ENCODE peak calls at places on chromosomes 13 and 19, in five cellular contexts. C is cardiac fibroblast, P is fibroblast of pulmonary artery, S is heart right ventricle, V is kidney. N is an unnamed sample.

GRCh38 chr13:110593430-110594130 is 21.8 kb upstream of the NAXD start:
- DNase-seq in S (no peak), C (peak), V (no peak), P (peak), N (peak)

GRCh38 chr19:16088351-16088984 is 12.2 kb downstream of the TPM4 start:
- DNase-seq in V (peak), P (peak), C (no peak), S (no peak), N (no peak)

GRCh38 chr13:44786724-44787123 is 202.5 kb downstream of the NUFIP1 start:
- DNase-seq in P (peak), V (no peak), C (peak), S (no peak), N (no peak)

GRCh38 chr13:49549289-49549688 is 36.1 kb downstream of the RCBTB1 start:
- DNase-seq in S (no peak), P (no peak), V (no peak), C (no peak), N (no peak)

GRCh38 chr13:44075113-44075512 is 195.4 kb downstream of the LACC1 start:
- DNase-seq in V (no peak), C (no peak), P (no peak), S (no peak), N (no peak)

GRCh38 chr13:46864941-46865340 is 31.9 kb downstream of the HTR2A start:
- DNase-seq in S (no peak), V (no peak), C (no peak), P (no peak), N (no peak)

GRCh38 chr13:23609414-23610186 is 39.4 kb downstream of the TNFRSF19 start:
- DNase-seq in P (peak), C (peak), V (no peak), S (no peak), N (peak)

GRCh38 chr19:44807652-44808462 is 1.0 kb upstream of the BCAM start:
- DNase-seq in V (peak), C (peak), P (peak), S (peak), N (no peak)

GRCh38 chr19:35040826-35041547 is 534 bp upstream of the HPN start:
- DNase-seq in V (peak), S (peak), P (peak), C (no peak), N (no peak)

GRCh38 chr19:35041548-35042055 is at the start of gene HPN:
- DNase-seq in S (no peak), V (peak), C (no peak), P (no peak), N (no peak)

GRCh38 chr19:35038623-35039512 is 2.7 kb upstream of the HPN start:
- DNase-seq in S (no peak), P (no peak), C (no peak), V (no peak), N (no peak)

GRCh38 chr19:35040474-35040825 is 1.1 kb upstream of the HPN start:
- DNase-seq in C (no peak), P (no peak), S (no peak), V (no peak), N (no peak)

DNA sequence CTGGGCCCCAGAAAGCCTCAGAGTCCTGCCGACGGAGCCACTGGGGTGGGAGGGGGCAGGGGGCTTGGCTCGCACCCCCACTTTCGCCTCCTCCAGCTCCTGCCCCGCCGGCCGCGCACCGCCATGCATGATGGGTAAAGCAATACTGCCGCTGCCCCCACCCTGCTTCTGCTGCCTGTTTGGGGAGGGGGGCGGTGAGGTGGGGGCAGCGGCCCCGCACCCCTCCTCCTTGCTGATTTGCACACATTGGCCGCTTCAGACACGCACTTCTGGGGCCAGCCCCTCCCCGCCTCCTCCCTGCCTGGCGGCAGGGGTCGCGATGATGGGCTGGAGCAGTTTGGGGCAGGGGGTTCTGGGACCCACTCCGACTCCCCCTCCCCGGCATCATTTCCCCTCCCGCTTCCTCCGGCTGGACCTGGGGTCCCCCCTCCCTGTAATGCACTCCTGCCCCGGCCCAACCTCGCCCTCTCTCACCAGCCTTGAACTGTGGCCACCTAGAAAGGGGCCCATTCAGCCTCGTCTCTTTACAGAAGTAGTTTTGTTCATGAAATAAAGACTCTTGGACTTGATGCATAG is 1.6 kb upstream of the HPN start:
- DNase-seq in S (no peak), P (no peak), V (no peak), C (no peak), N (no peak)
- H3K4me3 ChIP-seq in S (peak), P (no peak), V (no peak), C (no peak), N (no peak)

GRCh38 chr13:93225610-93226009 is 997 bp upstream of the GPC6 start:
- DNase-seq in C (no peak), S (no peak), V (no peak), P (no peak), N (no peak)
- H3K4me3 ChIP-seq in C (no peak), S (no peak), V (no peak), P (peak), N (no peak)

DNA sequence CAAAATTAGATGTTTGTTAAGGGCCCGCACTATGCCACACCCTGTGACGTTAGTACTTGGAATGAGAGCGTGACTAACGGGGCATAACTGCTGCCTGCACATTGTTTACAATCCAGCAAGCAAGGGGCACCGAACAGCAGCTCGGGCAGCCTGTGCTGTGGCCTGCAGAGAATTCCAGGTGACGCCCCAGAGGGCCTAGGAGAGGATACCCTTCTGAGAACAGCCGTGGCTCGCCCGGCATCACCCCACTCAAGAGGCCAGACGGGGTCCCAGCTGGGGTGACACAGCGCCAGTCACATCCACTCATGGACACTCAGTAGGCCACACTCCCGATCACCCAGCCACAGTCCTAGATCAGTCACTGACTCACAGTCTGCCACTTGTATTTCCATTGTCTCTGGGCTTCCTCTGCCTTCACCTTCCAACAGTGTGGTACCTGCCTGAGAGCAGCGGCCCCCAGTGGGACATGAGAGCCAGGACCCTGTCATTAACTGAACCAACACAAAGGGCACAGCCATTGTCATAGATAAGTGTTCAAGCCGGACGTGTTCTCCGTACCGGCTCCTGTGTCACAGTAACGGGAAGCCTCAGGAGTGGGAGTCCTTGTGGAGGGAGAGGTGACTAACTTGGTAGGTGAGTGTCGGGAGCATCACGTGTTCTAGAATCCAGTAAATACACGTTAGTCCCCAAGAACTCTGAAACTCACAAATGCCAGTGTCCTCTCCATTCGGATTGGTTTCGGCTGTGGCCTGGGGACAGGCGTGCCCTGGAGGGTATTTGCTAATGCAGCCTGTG is 7.5 kb downstream of the ZNF331 start:
- DNase-seq in P (no peak), C (peak), S (no peak), V (no peak), N (no peak)
- H3K4me3 ChIP-seq in P (no peak), C (no peak), S (no peak), V (no peak), N (no peak)

DNA sequence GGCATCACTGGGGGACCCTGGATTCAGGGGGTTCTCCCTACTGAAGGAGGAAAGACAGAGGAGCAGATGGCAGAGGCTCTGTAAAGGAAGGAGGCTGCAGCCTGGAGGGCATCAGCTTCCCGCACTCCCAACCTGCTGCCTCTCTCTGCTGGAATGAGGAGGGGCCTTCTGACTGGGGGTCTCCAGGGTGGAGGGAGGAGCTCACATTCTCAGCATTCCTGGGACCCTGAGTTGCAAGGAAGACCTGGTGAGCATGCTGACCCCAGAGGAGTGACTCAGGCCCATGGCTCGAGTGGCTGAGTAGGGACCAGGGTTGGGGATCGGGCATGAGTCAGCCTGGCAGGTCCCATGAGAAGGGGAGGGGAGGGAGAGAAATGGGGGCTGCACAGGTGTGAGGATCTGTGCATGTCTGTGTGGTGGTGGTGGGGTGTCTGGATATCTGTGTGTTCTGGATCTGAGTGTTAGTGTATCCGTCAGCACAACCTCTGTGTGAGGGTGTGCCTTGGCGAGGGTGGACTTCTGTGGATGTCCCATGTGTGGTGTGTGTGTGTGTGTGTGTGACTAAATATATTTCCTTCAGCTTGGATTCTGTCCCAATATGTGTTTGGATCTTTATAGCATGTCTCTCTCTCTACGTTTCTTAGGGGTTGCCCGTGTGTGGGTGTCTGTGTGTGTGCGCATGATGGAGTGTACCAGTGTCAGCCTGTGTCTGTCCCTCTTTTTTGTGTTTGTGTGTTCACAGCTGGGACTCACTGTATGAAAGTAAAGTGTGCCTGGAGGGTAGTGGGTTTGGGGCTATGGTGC is 4.6 kb downstream of the AXL start:
- DNase-seq in V (no peak), S (no peak), P (peak), C (peak), N (no peak)
- H3K4me3 ChIP-seq in V (no peak), S (no peak), P (peak), C (peak), N (no peak)

GRCh38 chr19:43576479-43576878 is 878 bp downstream of the PINLYP start:
- DNase-seq in V (no peak), S (no peak), P (no peak), C (no peak), N (no peak)
- H3K4me3 ChIP-seq in V (no peak), S (no peak), P (no peak), C (no peak), N (no peak)

GRCh38 chr19:19433666-19434213 is 28.3 kb downstream of the GATAD2A start:
- DNase-seq in V (no peak), C (no peak), P (no peak), S (no peak), N (no peak)
- H3K4me3 ChIP-seq in V (no peak), C (no peak), P (no peak), S (no peak), N (no peak)

GRCh38 chr13:99982741-99983400 is 1.3 kb downstream of the ZIC2 start:
- DNase-seq in P (no peak), C (no peak), V (no peak), S (no peak), N (no peak)
- H3K4me3 ChIP-seq in P (no peak), C (no peak), V (no peak), S (no peak), N (no peak)

N was measured in GM12865.